ENCODE peak calls at places on chromosome 9, in nine cellular contexts. M, R, T, Q, V, J, F, G and Z are unnamed samples.

GRCh38 chr9:136363606-136364368 is at the start of gene DNLZ:
- DNase-seq in F (peak; percentile 82), J (peak; percentile 83), Q (peak; percentile 72), V (peak; percentile 81), G (peak; percentile 93), M (peak; percentile 81), T (peak; percentile 96), R (peak; percentile 90), Z (peak; percentile 85)

GRCh38 chr9:85610074-85610855 is 131.5 kb downstream of the AGTPBP1 start:
- DNase-seq in T (peak; percentile 74), F (peak; percentile 86), R (peak; percentile 46), M (peak; percentile 59), Q (peak; percentile 69), J (peak; percentile 93), V (peak; percentile 24), G (peak; percentile 61), Z (no peak)

GRCh38 chr9:129949821-129950220 is 93.2 kb downstream of the FNBP1 start:
- DNase-seq in J (no peak), R (no peak), T (no peak), V (no peak), Q (no peak), F (no peak), G (no peak), M (no peak), Z (no peak)

GRCh38 chr9:124551472-124552339 is 44.5 kb upstream of the NR5A1 start:
- DNase-seq in Q (no peak), F (peak; percentile 81), G (peak; percentile 80), V (peak; percentile 33), T (peak; percentile 44), J (peak; percentile 67), M (peak; percentile 43), R (peak; percentile 78), Z (peak; percentile 8)

GRCh38 chr9:100322954-100323536 is 29.7 kb downstream of the TEX10 start:
- DNase-seq in G (peak; percentile 22), F (peak; percentile 53), M (peak; percentile 10), R (peak; percentile 28), T (peak; percentile 13), Q (peak; percentile 21), V (peak; percentile 42), J (peak; percentile 45), Z (peak; percentile 16)

GRCh38 chr9:33468215-33468730 is 5.5 kb downstream of the NOL6 start:
- DNase-seq in V (no peak), T (peak; percentile 6), G (no peak), F (no peak), M (no peak), R (no peak), J (no peak), Q (no peak), Z (no peak)

GRCh38 chr9:125074976-125075375 is 68.4 kb downstream of the SCAI start:
- DNase-seq in Q (no peak), G (no peak), V (no peak), F (no peak), T (no peak), R (no peak), J (no peak), M (peak; percentile 12), Z (no peak)

GRCh38 chr9:95780751-95781150 is 94.7 kb upstream of the ERCC6L2 start:
- DNase-seq in J (no peak), G (no peak), Q (no peak), M (no peak), T (no peak), F (no peak), R (no peak), V (no peak), Z (no peak)

GRCh38 chr9:108743901-108744371 is 111.8 kb downstream of the ACTL7B start:
- DNase-seq in V (peak; percentile 71), Q (no peak), J (no peak), F (peak; percentile 78), G (peak; percentile 26), R (peak; percentile 69), T (no peak), M (no peak), Z (no peak)

GRCh38 chr9:135786146-135786690 is 84.2 kb downstream of the KCNT1 start:
- DNase-seq in G (no peak), F (no peak), Q (no peak), J (no peak), V (no peak), T (no peak), R (no peak), M (no peak), Z (no peak)

GRCh38 chr9:114529285-114529684 is 24.0 kb upstream of the WHRN start:
- DNase-seq in Q (no peak), J (no peak), M (no peak), R (no peak), T (no peak), V (no peak), F (no peak), G (no peak), Z (no peak)

GRCh38 chr9:109411069-109411761 is 86.9 kb downstream of the PTPN3 start:
- DNase-seq in T (peak; percentile 68), M (no peak), V (no peak), J (no peak), Q (no peak), R (no peak), G (no peak), F (no peak), Z (no peak)

GRCh38 chr9:129162497-129162896 is 15.6 kb downstream of the IER5L start:
- DNase-seq in J (no peak), M (no peak), T (no peak), G (no peak), Q (no peak), F (no peak), V (no peak), R (no peak), Z (no peak)

GRCh38 chr9:108443741-108444140 is 412.0 kb downstream of the ACTL7B start:
- DNase-seq in G (peak; percentile 50), V (no peak), Q (no peak), R (no peak), J (no peak), T (no peak), M (peak; percentile 60), F (no peak), Z (no peak)

GRCh38 chr9:129285382-129285781 is 107.3 kb upstream of the IER5L start:
- DNase-seq in V (no peak), J (no peak), T (no peak), G (no peak), M (no peak), F (no peak), R (no peak), Q (no peak), Z (no peak)

GRCh38 chr9:87655731-87656130 is 70.2 kb upstream of the CTSL start:
- DNase-seq in V (no peak), G (no peak), Q (no peak), F (no peak), M (no peak), R (no peak), J (no peak), T (no peak), Z (no peak)